ENCODE peak calls at places on chromosomes 1 and 21, in seven cellular contexts. W is IMR-90, E is neuronal stem cell, C is H9, N is mesendoderm, X is H1, K is trophoblast cell. L is an unnamed sample.
A peak's percentile ranks its signal among the peaks of the same experiment; 100 is the strongest.

GRCh38 chr1:2523191-2523890 is 3.1 kb downstream of the PANK4 start:
- DNase-seq in W (peak; percentile 66), E (no peak), C (peak; percentile 59), N (no peak), X (no peak), K (no peak), L (peak; percentile 43)

GRCh38 chr1:211118407-211119102 is 15.4 kb downstream of the KCNH1 start:
- DNase-seq in W (peak; percentile 39), E (no peak), C (no peak), N (no peak), X (no peak), K (no peak), L (no peak)

GRCh38 chr1:55572878-55573734 is 357.9 kb upstream of the USP24 start:
- DNase-seq in W (peak; percentile 79), E (no peak), C (no peak), N (no peak), X (no peak), K (peak; percentile 25), L (no peak)

GRCh38 chr1:176567190-176567794 is 104.3 kb downstream of the PAPPA2 start:
- DNase-seq in W (peak; percentile 21), E (no peak), C (no peak), N (no peak), X (no peak), K (peak; percentile 66), L (peak; percentile 21)

GRCh38 chr1:180143359-180143758 is 11.3 kb upstream of the QSOX1 start:
- DNase-seq in W (no peak), E (no peak), C (no peak), N (no peak), X (no peak), K (no peak), L (no peak)

GRCh38 chr1:221161571-221162041 is 282.4 kb downstream of the HLX start:
- DNase-seq in W (peak; percentile 13), E (no peak), C (no peak), N (no peak), X (no peak), K (peak; percentile 14), L (peak; percentile 47)

GRCh38 chr1:101438359-101438758 is 201.5 kb downstream of the S1PR1 start:
- DNase-seq in W (peak; percentile 2), E (no peak), C (no peak), N (peak; percentile 31), X (no peak), K (peak; percentile 35), L (peak; percentile 20)

GRCh38 chr1:89673251-89673650 is 40.3 kb downstream of the LRRC8C start:
- DNase-seq in W (no peak), E (no peak), C (no peak), N (no peak), X (no peak), K (no peak), L (no peak)

GRCh38 chr1:184255560-184255959 is 131.3 kb upstream of the C1orf21 start:
- DNase-seq in W (no peak), E (no peak), C (no peak), N (peak; percentile 47), X (no peak), K (no peak), L (no peak)

GRCh38 chr1:24082372-24082771 is 29.6 kb downstream of the MYOM3 start:
- DNase-seq in W (no peak), E (no peak), C (no peak), N (no peak), X (no peak), K (no peak), L (no peak)

GRCh38 chr1:113987259-113987658 is 8.0 kb downstream of the OLFML3 start:
- DNase-seq in W (no peak), E (no peak), C (no peak), N (no peak), X (no peak), K (no peak), L (peak; percentile 24)

GRCh38 chr1:112723511-112723839 is 8.3 kb upstream of the PPM1J start:
- DNase-seq in W (no peak), E (no peak), C (no peak), N (no peak), X (no peak), K (no peak), L (no peak)

GRCh38 chr1:202801169-202801568 is 7.1 kb downstream of the KDM5B start:
- DNase-seq in W (no peak), E (no peak), C (no peak), N (no peak), X (no peak), K (no peak), L (no peak)

GRCh38 chr1:234725177-234726132 is 115.5 kb upstream of the IRF2BP2 start:
- DNase-seq in W (no peak), E (no peak), C (no peak), N (peak; percentile 34), X (no peak), K (no peak), L (no peak)

GRCh38 chr1:156708245-156708661 is 2.9 kb upstream of the CRABP2 start:
- DNase-seq in W (no peak), E (no peak), C (peak; percentile 76), N (peak; percentile 95), X (no peak), K (no peak), L (no peak)

GRCh38 chr1:207241164-207241934 is 80.1 kb upstream of the CD55 start:
- DNase-seq in W (no peak), E (no peak), C (no peak), N (peak; percentile 62), X (no peak), K (peak; percentile 77), L (no peak)

GRCh38 chr1:65003316-65003664 is 36.9 kb upstream of the JAK1 start:
- DNase-seq in W (no peak), E (no peak), C (no peak), N (no peak), X (no peak), K (no peak), L (no peak)

GRCh38 chr1:65006806-65007205 is 40.5 kb upstream of the JAK1 start:
- DNase-seq in W (no peak), E (no peak), C (no peak), N (no peak), X (no peak), K (peak; percentile 88), L (no peak)

GRCh38 chr1:65001238-65001792 is 35.0 kb upstream of the JAK1 start:
- DNase-seq in W (peak; percentile 68), E (no peak), C (peak; percentile 67), N (peak; percentile 58), X (no peak), K (peak; percentile 45), L (peak; percentile 70)

GRCh38 chr1:65002508-65003315 is 36.4 kb upstream of the JAK1 start:
- DNase-seq in W (peak; percentile 79), E (peak; percentile 61), C (peak; percentile 73), N (peak; percentile 83), X (no peak), K (peak; percentile 91), L (peak; percentile 89)

GRCh38 chr1:65002156-65002507 is 35.8 kb upstream of the JAK1 start:
- DNase-seq in W (no peak), E (no peak), C (peak; percentile 37), N (no peak), X (no peak), K (no peak), L (no peak)
- H3K27ac ChIP-seq in W (peak overlapping the region; percentile 82), E (no peak overlapping the region), C (no peak overlapping the region), N (no peak overlapping the region), X (no peak overlapping the region), K (no peak overlapping the region), L (peak overlapping the region; percentile 38)

GRCh38 chr1:997728-998050 is 2.2 kb downstream of the HES4 start:
- DNase-seq in W (no peak), E (no peak), C (no peak), N (no peak), X (no peak), K (no peak), L (no peak)

GRCh38 chr1:999797-1000356 is at the start of gene HES4:
- DNase-seq in W (peak; percentile 90), E (peak; percentile 91), C (peak; percentile 91), N (peak; percentile 92), X (no peak), K (peak; percentile 97), L (peak; percentile 94)

GRCh38 chr1:998051-998821 is 1.7 kb downstream of the HES4 start:
- DNase-seq in W (no peak), E (no peak), C (peak; percentile 55), N (peak; percentile 31), X (no peak), K (no peak), L (no peak)

GRCh38 chr1:1000357-1001056 is 610 bp upstream of the HES4 start:
- DNase-seq in W (peak; percentile 89), E (peak; percentile 85), C (peak; percentile 78), N (peak; percentile 81), X (no peak), K (peak; percentile 91), L (peak; percentile 90)

DNA sequence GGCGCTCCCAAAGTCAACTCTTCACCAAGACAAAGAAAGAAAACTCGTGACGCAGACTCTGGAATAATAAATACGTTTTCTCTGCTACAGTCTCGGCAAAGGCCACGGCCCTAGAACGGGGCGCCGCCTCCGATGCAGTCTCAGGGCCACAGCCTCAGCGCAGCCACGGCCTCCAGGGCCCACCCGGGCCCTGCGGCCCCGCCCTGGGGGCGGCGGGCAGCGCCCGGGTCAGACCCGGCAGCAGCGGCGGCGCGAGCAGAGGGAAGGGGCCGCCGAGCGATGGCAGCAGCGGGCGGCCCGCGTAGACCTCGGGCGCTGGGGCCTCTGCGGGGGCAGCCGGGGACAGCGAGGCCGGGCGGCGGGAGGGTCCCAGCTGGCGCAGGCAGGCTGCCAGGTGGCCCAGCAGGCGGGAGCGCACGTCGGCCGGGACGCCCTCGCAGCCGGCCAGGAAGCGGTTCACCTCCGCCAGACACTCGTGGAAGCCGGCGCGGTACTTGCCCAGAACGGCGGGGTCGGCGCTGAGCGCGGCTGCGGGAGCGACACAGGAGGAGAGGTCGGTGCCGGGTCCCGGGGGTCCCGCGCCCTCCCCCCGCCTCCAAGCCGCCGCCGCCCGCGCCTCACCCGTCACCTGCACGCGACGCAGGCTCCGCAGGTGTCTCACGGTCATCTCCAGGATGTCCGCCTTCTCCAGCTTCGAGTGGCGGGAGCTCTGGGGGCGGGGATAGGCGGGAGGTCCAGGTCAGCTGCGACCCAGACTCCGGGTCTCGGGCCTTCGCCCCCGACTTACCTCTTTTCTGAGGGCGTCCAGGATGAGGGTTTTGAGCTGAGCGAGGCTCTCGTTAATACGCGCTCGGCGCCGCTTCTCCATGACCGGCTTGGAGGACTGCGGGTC is 746 bp downstream of the HES4 start:
- DNase-seq in W (peak; percentile 41), E (no peak), C (peak; percentile 56), N (peak; percentile 38), X (no peak), K (peak; percentile 42), L (peak; percentile 49)
- H2BK120ac ChIP-seq in W (no peak overlapping the region), E (peak overlapping the region; percentile 87), C (no peak overlapping the region), N (no peak overlapping the region), X (no peak overlapping the region), K (peak overlapping the region; percentile 15), L (peak overlapping the region; percentile 59)

GRCh38 chr1:238681021-238681420 is 705.3 kb upstream of the CHRM3 start:
- DNase-seq in W (peak; percentile 78), E (no peak), C (no peak), N (no peak), X (no peak), K (no peak), L (peak; percentile 35)
- H3K27ac ChIP-seq in W (no peak overlapping the region), E (no peak overlapping the region), C (no peak overlapping the region), N (no peak overlapping the region), X (no peak overlapping the region), K (no peak overlapping the region), L (no peak overlapping the region)

GRCh38 chr21:39118604-39119215 is 64.5 kb downstream of the PSMG1 start:
- DNase-seq in W (no peak), E (no peak), C (no peak), N (no peak), X (no peak), K (no peak), L (no peak)
- H2BK120ac ChIP-seq in W (no peak overlapping the region), E (no peak overlapping the region), C (no peak overlapping the region), N (no peak overlapping the region), X (no peak overlapping the region), K (no peak overlapping the region), L (no peak overlapping the region)